ENCODE peak calls at places on chromosomes 11 and 22, in six cellular contexts. Z is GM23338, F is MM.1S, O is PC-3, H is GM23248, N is neural progenitor cell. A is an unnamed sample.
A peak's percentile ranks its signal among the peaks of the same experiment; 100 is the strongest.

GRCh38 chr11:106706355-106706754 is 311.9 kb downstream of the GUCY1A2 start:
- DNase-seq in Z (no peak), N (no peak), H (peak; percentile 82), F (no peak), O (peak; percentile 95), A (peak; percentile 1)

GRCh38 chr11:19419021-19419750 is 178.4 kb upstream of the E2F8 start:
- DNase-seq in O (peak; percentile 32), F (no peak), N (no peak), Z (peak; percentile 13), H (peak; percentile 46), A (no peak)

GRCh38 chr11:62540804-62541671 is 5.6 kb downstream of the AHNAK start:
- DNase-seq in H (peak; percentile 54), Z (no peak), N (no peak), O (no peak), F (no peak), A (no peak)

GRCh38 chr11:12587333-12587997 is 86.8 kb upstream of the TEAD1 start:
- DNase-seq in O (peak; percentile 91), H (peak; percentile 73), Z (peak; percentile 79), F (no peak), N (no peak), A (no peak)

GRCh38 chr11:121716060-121716459 is 263.3 kb upstream of the SORL1-AS1 start:
- DNase-seq in H (peak; percentile 31), O (no peak), Z (no peak), F (no peak), N (no peak), A (no peak)

GRCh38 chr11:95647805-95648379 is 141.7 kb downstream of the FAM76B start:
- DNase-seq in O (no peak), Z (no peak), N (no peak), H (no peak), F (no peak), A (no peak)

GRCh38 chr11:123357990-123358827 is 71.9 kb upstream of the GRAMD1B start:
- DNase-seq in H (peak; percentile 54), Z (peak; percentile 64), F (peak; percentile 10), N (peak; percentile 62), O (peak; percentile 38), A (peak; percentile 82)

GRCh38 chr11:48124880-48125279 is 91.7 kb upstream of the OR4B1 start:
- DNase-seq in Z (no peak), O (no peak), F (no peak), N (no peak), H (no peak), A (no peak)

GRCh38 chr22:42716649-42717127 is 4.0 kb downstream of the A4GALT start:
- DNase-seq in O (no peak), N (no peak), Z (no peak), F (peak; percentile 87), H (no peak), A (no peak)

GRCh38 chr11:64313491-64314145 is 3.7 kb downstream of the TRMT112 start:
- DNase-seq in O (no peak), H (peak; percentile 90), Z (no peak), N (no peak), F (no peak), A (no peak)

GRCh38 chr11:57566035-57566504 is 1.4 kb downstream of the UBE2L6 start:
- DNase-seq in F (peak; percentile 76), Z (no peak), O (peak; percentile 41), H (peak; percentile 73), N (no peak), A (no peak)

GRCh38 chr11:59427068-59427382 is 812 bp upstream of the OR5A2 start:
- DNase-seq in Z (no peak), H (no peak), F (no peak), N (no peak), O (no peak), A (no peak)

GRCh38 chr11:73288873-73289707 is 17.0 kb downstream of the P2RY6 start:
- DNase-seq in Z (peak; percentile 89), H (peak; percentile 88), F (peak; percentile 57), O (peak; percentile 82), N (peak; percentile 88), A (peak; percentile 92)

GRCh38 chr11:69074786-69075185 is 26.1 kb downstream of the TPCN2 start:
- DNase-seq in O (no peak), F (no peak), H (peak; percentile 32), Z (no peak), N (no peak), A (no peak)

GRCh38 chr11:79400717-79401330 is 40.0 kb downstream of the TENM4 start:
- DNase-seq in N (peak; percentile 65), O (peak; percentile 70), H (peak; percentile 69), Z (peak; percentile 74), F (no peak), A (peak; percentile 57)

GRCh38 chr11:3205261-3206127 is 13.1 kb downstream of the MRGPRG start:
- DNase-seq in O (no peak), F (peak; percentile 18), H (peak; percentile 19), N (no peak), Z (no peak), A (peak; percentile 27)

GRCh38 chr11:47466701-47467250 is 17.8 kb upstream of the RAPSN start:
- DNase-seq in H (peak; percentile 46), N (peak; percentile 41), Z (peak; percentile 41), O (no peak), F (no peak), A (peak; percentile 57)

GRCh38 chr11:69804769-69805508 is 14.3 kb downstream of the FGF3 start:
- DNase-seq in N (no peak), F (no peak), O (no peak), Z (no peak), H (no peak), A (no peak)

DNA sequence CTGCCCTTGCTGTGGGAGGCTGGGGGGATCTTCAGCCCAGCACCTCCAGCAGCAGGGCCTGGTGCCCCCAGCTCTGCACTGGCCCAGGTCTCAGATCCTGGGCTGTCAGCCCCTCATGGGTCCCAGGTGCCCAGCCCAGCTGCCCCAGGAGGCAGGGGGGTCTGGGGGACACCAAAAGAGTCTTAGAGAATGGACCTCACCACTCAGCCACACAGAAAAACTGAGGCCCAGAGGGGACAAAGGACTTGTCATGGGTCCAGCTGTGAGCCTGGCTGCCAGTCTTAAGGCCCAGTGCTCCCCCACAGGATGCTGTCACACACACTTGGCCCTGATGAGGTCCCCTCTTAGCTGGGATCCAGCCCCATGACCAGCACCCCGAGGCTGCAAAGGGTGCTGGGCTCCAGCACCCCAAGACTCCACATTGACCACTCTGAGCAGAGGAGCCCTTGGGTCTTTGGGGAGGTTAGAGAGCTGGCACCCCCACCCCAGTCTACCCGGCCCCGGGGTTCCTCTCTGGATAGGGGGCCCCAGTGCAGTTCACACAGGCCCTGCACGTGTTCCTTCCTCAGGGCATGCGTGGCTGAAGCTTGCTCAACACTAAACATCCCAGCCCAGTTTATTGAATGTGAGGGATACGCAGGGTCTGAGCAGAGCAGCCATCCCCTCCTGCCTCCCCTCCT is 54.4 kb downstream of the IGLL5 start:
- DNase-seq in Z (no peak), O (no peak), H (no peak), F (no peak), N (no peak), A (no peak)
- H3F3A ChIP-seq in Z (no peaks in the 10 kb centered on the region), O (no peaks in the 10 kb centered on the region), H (no peaks in the 10 kb centered on the region), F (peaks cover 8% of the 10 kb centered on the region), N (no peaks in the 10 kb centered on the region), A (no peaks in the 10 kb centered on the region)

GRCh38 chr11:74773481-74773880 is 24.8 kb downstream of the RNF169 start:
- DNase-seq in O (no peak), F (no peak), Z (no peak), H (peak; percentile 33), N (no peak), A (no peak)

GRCh38 chr11:74766905-74767304 is 18.3 kb downstream of the RNF169 start:
- DNase-seq in Z (no peak), H (no peak), F (no peak), O (no peak), N (no peak), A (no peak)

GRCh38 chr11:74769058-74769457 is 20.4 kb downstream of the RNF169 start:
- DNase-seq in H (no peak), Z (no peak), N (no peak), F (no peak), O (no peak), A (no peak)

GRCh38 chr11:74770456-74770855 is 21.8 kb downstream of the RNF169 start:
- DNase-seq in N (no peak), F (no peak), O (no peak), Z (no peak), H (no peak), A (no peak)

GRCh38 chr11:74771139-74771538 is 22.5 kb downstream of the RNF169 start:
- DNase-seq in Z (no peak), H (no peak), O (no peak), N (no peak), F (no peak), A (no peak)
- TF ChIP-seq EZH2phosphoT487 in Z (no peak), H (no peak), O (no peak), N (no peak), F (no peak), A (no peak)

GRCh38 chr11:9689721-9690120 is 25.8 kb downstream of the SWAP70 start:
- DNase-seq in O (no peak), Z (no peak), H (peak; percentile 66), F (no peak), N (peak; percentile 18), A (no peak)
- H3F3A ChIP-seq in O (no peaks in the 10 kb centered on the region), Z (no peaks in the 10 kb centered on the region), H (peaks cover 54% of the 10 kb centered on the region), F (no peaks in the 10 kb centered on the region), N (peaks cover 27% of the 10 kb centered on the region), A (peaks cover 49% of the 10 kb centered on the region)

GRCh38 chr11:10288316-10288715 is 5.7 kb downstream of the SBF2 start:
- DNase-seq in H (no peak), O (no peak), N (no peak), F (peak; percentile 20), Z (no peak), A (no peak)
- TF ChIP-seq EZH2phosphoT487 in H (no peak), O (no peak), N (no peak), F (no peak), Z (no peak), A (no peak)

DNA sequence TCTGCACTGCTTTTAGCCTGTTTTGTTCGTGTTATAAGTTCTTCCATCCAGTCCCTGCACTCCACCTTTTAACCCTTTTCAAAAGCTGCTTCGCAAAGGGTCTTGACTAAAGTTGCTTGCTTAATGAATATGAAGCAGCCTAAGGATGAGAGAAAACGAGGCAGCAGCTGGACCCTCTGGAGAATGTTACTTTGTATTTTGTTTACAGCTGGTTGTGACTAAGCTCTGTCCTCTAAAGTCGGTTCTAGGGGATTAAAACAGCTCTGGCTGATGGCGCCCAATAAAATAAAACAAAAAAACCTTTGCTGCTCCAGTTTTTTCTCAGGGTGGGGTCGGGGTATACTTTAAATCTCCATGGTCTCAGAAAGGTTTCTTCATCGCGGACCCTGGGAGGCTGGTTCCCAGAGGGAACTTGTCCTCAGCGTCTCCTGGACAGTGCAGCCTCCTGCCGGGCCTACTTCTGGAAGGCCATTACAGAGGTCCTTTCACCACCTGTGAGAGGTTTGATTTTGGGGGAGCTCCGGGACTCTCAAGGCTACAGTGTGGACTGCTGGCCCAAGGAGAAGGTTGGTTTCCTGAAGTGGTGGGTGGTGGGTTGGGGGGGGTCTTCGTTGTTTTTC is 836 bp upstream of the RBM4 start:
- DNase-seq in H (peak; percentile 47), F (no peak), Z (peak; percentile 26), N (peak; percentile 56), O (no peak), A (no peak)
- H3F3A ChIP-seq in H (peaks cover 64% of the 10 kb centered on the region), F (peaks cover 27% of the 10 kb centered on the region), Z (peaks cover 29% of the 10 kb centered on the region), N (peaks cover 63% of the 10 kb centered on the region), O (peaks cover 7% of the 10 kb centered on the region), A (peaks cover 35% of the 10 kb centered on the region)

DNA sequence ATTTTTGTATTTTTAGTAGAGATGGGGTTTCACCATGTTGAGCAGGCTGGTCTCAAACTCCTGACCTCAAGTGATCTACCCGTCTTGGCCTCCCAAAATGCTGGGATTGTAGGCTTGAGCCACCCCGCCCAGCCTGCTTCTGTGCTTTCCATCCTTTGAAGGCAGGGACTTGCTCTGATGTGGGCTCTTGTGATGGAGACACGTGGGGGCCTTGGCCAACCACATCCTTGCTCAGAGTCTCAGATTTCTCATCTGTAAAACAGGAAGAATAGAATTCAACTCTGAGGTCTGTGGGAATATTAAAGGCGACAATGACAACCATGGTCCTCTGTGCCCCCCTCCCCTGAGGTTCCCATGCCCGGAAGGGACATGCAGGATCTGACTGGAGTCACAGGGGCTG is 3.8 kb upstream of the GGA1 start:
- DNase-seq in Z (no peak), H (no peak), F (no peak), O (no peak), N (no peak), A (no peak)
- TF ChIP-seq EZH2phosphoT487 in Z (no peak), H (no peak), F (no peak), O (no peak), N (no peak), A (no peak)